ENCODE peak calls at places on chromosomes 3 and 15, in five cellular contexts. One of them, this sample, is unnamed.

GRCh38 chr15:45612790-45613415 is 21.9 kb upstream of the SQOR start:
- DNase-seq in HepG2: no peak
- DNase-seq in K562: no peak
- DNase-seq in GM12878: no peak
- DNase-seq in A549: no peak
- DNase-seq in this sample: no peak

GRCh38 chr3:52238193-52238760 is 681 bp downstream of the TWF2 start:
- DNase-seq in GM12878: no peak
- DNase-seq in A549: peak
- DNase-seq in HepG2: peak
- DNase-seq in K562: peak
- DNase-seq in this sample: peak

GRCh38 chr15:90184786-90185704 is 16.1 kb upstream of the SEMA4B start:
- DNase-seq in K562: peak
- DNase-seq in A549: peak
- DNase-seq in HepG2: peak
- DNase-seq in GM12878: no peak
- DNase-seq in this sample: peak

GRCh38 chr3:194022052-194022451 is 113.9 kb upstream of the HES1 start:
- DNase-seq in K562: no peak
- DNase-seq in A549: no peak
- DNase-seq in GM12878: no peak
- DNase-seq in HepG2: no peak
- DNase-seq in this sample: no peak

GRCh38 chr15:98401029-98401428 is 247.3 kb upstream of the IGF1R start:
- DNase-seq in HepG2: no peak
- DNase-seq in K562: no peak
- DNase-seq in GM12878: no peak
- DNase-seq in A549: no peak
- DNase-seq in this sample: no peak

GRCh38 chr15:80036067-80036466 is 23.4 kb upstream of the ZFAND6 start:
- DNase-seq in HepG2: no peak
- DNase-seq in A549: no peak
- DNase-seq in K562: no peak
- DNase-seq in GM12878: no peak
- DNase-seq in this sample: no peak

GRCh38 chr3:133674290-133674912 is 12.7 kb upstream of the TOPBP1 start:
- DNase-seq in HepG2: no peak
- DNase-seq in GM12878: no peak
- DNase-seq in A549: no peak
- DNase-seq in K562: no peak
- DNase-seq in this sample: peak

GRCh38 chr3:17747184-17747889 is 4.9 kb upstream of the TBC1D5 start:
- DNase-seq in HepG2: peak
- DNase-seq in A549: no peak
- DNase-seq in K562: peak
- DNase-seq in GM12878: peak
- DNase-seq in this sample: no peak

GRCh38 chr3:138082085-138082991 is 33.1 kb downstream of the DZIP1L start:
- DNase-seq in GM12878: peak
- DNase-seq in K562: no peak
- DNase-seq in A549: no peak
- DNase-seq in HepG2: peak
- DNase-seq in this sample: no peak

GRCh38 chr15:92899910-92900711 is at the start of gene CHD2:
- DNase-seq in HepG2: peak
- DNase-seq in A549: peak
- DNase-seq in K562: peak
- DNase-seq in GM12878: peak
- DNase-seq in this sample: peak

GRCh38 chr3:67635257-67635656 is 19.2 kb downstream of the SUCLG2 start:
- DNase-seq in K562: no peak
- DNase-seq in A549: peak
- DNase-seq in HepG2: no peak
- DNase-seq in GM12878: no peak
- DNase-seq in this sample: no peak

GRCh38 chr3:192489579-192489978 is 237.8 kb downstream of the FGF12 start:
- DNase-seq in HepG2: no peak
- DNase-seq in A549: no peak
- DNase-seq in GM12878: no peak
- DNase-seq in K562: no peak
- DNase-seq in this sample: no peak

DNA sequence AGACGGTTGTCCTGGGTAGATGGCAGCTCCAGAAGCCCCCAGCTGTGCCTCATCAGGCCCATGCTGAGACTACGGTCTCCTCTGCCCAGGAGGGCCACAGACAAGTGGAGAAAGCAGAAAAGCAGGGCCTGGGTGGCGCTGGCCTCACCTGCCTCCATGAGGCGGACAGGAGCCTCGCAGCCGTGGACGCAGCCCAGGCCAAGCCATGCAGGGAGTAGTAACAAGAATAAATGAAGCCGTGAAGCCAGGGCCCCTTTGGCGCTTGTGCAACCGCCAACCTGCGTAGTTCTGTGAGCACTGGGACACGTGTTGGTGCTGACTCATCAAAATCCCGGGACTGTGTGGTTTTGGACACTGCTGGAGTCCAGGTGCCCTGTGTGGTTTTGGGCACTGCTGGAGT is 12.3 kb upstream of the MUC4 start:
- DNase-seq in HepG2: no peak
- DNase-seq in A549: no peak
- DNase-seq in K562: peak
- DNase-seq in GM12878: no peak
- DNase-seq in this sample: no peak
- TF ChIP-seq JUNB in HepG2: no peak
- TF ChIP-seq JUNB in A549: no peak
- TF ChIP-seq JUNB in K562: no peak
- TF ChIP-seq JUNB in GM12878: no peak
- TF ChIP-seq JUNB in this sample: no peak

DNA sequence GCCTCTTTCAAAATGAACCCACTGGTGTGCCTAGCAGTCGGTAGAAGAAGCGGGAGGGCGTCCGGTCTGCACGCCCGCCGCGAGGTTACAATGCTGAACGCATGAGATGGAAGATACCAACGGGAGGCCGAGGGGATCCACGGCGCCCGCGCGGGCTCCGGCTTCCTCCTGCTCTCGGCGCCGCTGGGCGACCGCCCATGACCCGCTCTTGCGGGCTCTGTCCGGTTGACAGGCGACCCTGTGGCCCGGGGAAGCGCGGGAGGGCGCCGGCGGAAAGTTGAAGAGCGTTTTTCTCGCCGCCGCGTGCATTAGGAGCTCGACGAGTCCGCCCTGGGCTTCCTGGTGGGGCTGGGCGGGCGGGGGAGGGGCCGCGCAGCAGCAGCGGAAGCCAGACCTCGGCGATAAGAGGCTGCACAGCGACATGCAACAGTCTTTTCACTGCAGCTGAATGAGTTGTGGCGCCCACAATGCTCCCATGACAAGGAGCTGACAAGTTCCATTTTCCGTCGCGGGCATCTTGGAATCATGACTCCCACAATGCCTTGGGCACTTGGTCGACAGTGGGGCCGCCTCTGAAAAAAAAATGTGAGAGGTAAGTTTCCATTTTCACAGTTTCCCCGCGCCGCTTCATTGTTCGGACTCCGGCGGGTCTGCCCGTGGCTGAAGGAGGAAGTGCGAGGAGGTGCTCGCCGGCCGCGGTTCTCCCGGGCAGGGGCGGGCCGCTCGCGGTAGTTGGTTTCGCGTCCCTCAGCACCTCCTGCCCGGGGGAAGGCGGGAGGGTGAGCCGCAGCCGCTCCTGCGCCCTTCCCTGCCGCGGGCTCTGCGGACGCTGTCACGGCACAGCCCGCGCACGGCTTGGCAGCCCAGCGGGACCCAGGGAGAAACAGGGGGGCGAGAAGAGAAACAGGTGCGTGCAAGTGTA is at the start of gene MBNL1:
- DNase-seq in K562: peak
- DNase-seq in A549: peak
- DNase-seq in HepG2: peak
- DNase-seq in GM12878: no peak
- DNase-seq in this sample: peak
- TF ChIP-seq JUNB in K562: no peak
- TF ChIP-seq JUNB in A549: peak
- TF ChIP-seq JUNB in HepG2: no peak
- TF ChIP-seq JUNB in GM12878: no peak
- TF ChIP-seq JUNB in this sample: no peak

GRCh38 chr3:140122183-140122582 is 187.2 kb downstream of the CLSTN2 start:
- DNase-seq in GM12878: no peak
- DNase-seq in A549: no peak
- DNase-seq in HepG2: no peak
- DNase-seq in K562: no peak
- DNase-seq in this sample: no peak

GRCh38 chr3:140113983-140114923 is 179.3 kb downstream of the CLSTN2 start:
- DNase-seq in K562: no peak
- DNase-seq in GM12878: no peak
- DNase-seq in A549: no peak
- DNase-seq in HepG2: no peak
- DNase-seq in this sample: no peak

GRCh38 chr3:140117111-140117526 is 182.1 kb downstream of the CLSTN2 start:
- DNase-seq in HepG2: no peak
- DNase-seq in GM12878: no peak
- DNase-seq in A549: no peak
- DNase-seq in K562: no peak
- DNase-seq in this sample: peak
- TF ChIP-seq JUNB in HepG2: no peak
- TF ChIP-seq JUNB in GM12878: no peak
- TF ChIP-seq JUNB in A549: no peak
- TF ChIP-seq JUNB in K562: no peak
- TF ChIP-seq JUNB in this sample: no peak

GRCh38 chr15:30954674-30955073 is 36.8 kb downstream of the MTMR10 start:
- DNase-seq in A549: peak
- DNase-seq in GM12878: no peak
- DNase-seq in K562: no peak
- DNase-seq in HepG2: no peak
- DNase-seq in this sample: no peak

GRCh38 chr15:30958219-30958618 is 33.2 kb downstream of the MTMR10 start:
- DNase-seq in A549: no peak
- DNase-seq in K562: no peak
- DNase-seq in HepG2: no peak
- DNase-seq in GM12878: no peak
- DNase-seq in this sample: no peak

GRCh38 chr15:30953183-30953582 is 38.2 kb downstream of the MTMR10 start:
- DNase-seq in K562: no peak
- DNase-seq in HepG2: no peak
- DNase-seq in GM12878: no peak
- DNase-seq in A549: no peak
- DNase-seq in this sample: no peak

GRCh38 chr15:30956216-30956803 is 35.1 kb downstream of the MTMR10 start:
- DNase-seq in HepG2: no peak
- DNase-seq in GM12878: no peak
- DNase-seq in A549: no peak
- DNase-seq in K562: peak
- DNase-seq in this sample: no peak

GRCh38 chr15:30953731-30954378 is 37.6 kb downstream of the MTMR10 start:
- DNase-seq in HepG2: no peak
- DNase-seq in K562: peak
- DNase-seq in GM12878: no peak
- DNase-seq in A549: peak
- DNase-seq in this sample: no peak
- TF ChIP-seq JUNB in HepG2: no peak
- TF ChIP-seq JUNB in K562: no peak
- TF ChIP-seq JUNB in GM12878: no peak
- TF ChIP-seq JUNB in A549: peak
- TF ChIP-seq JUNB in this sample: no peak

DNA sequence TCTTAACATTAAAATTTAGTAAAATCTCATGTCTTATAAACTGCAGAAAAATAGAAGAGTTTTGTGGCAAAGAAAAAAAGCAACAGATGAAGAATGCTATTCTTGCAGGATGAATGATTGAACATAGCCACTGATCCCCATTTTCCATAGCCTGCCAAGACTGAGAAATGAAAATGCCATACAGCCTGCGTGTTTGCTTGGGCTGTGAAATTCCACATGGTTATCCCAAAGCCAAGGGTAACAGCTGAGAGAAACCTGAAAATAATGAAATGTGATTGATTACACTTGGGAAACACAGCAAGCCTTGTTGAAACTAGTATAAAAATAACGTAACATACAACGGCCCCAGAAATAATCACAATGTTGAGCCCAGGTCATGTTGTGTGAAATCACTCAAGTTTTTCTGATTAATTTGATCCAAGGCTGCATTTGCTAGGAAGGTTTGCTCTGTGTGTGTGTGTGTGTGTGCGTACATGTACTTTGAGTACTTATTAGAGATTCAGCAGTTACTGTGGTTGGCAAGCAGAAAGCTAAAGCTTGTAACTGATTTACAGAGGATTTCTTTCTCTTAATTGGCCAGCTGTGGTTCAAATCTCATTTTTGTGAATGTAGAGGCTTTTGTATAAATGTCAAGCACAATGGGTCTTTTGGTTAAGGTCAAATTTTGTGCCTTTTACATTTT is 269.0 kb downstream of the OXSM start:
- DNase-seq in HepG2: no peak
- DNase-seq in A549: no peak
- DNase-seq in K562: no peak
- DNase-seq in GM12878: no peak
- DNase-seq in this sample: no peak
- TF ChIP-seq JUNB in HepG2: no peak
- TF ChIP-seq JUNB in A549: no peak
- TF ChIP-seq JUNB in K562: no peak
- TF ChIP-seq JUNB in GM12878: no peak
- TF ChIP-seq JUNB in this sample: no peak

GRCh38 chr3:61562810-61563613 is 1.6 kb downstream of the PTPRG start:
- DNase-seq in K562: no peak
- DNase-seq in GM12878: no peak
- DNase-seq in A549: peak
- DNase-seq in HepG2: peak
- DNase-seq in this sample: peak
- TF ChIP-seq JUNB in K562: no peak
- TF ChIP-seq JUNB in GM12878: no peak
- TF ChIP-seq JUNB in A549: no peak
- TF ChIP-seq JUNB in HepG2: no peak
- TF ChIP-seq JUNB in this sample: no peak

GRCh38 chr3:16290007-16290826 is 25.2 kb downstream of the OXNAD1 start:
- DNase-seq in A549: peak
- DNase-seq in HepG2: peak
- DNase-seq in K562: peak
- DNase-seq in GM12878: no peak
- DNase-seq in this sample: peak

GRCh38 chr3:16289144-16289889 is 24.3 kb downstream of the OXNAD1 start:
- DNase-seq in A549: no peak
- DNase-seq in HepG2: no peak
- DNase-seq in K562: no peak
- DNase-seq in GM12878: no peak
- DNase-seq in this sample: no peak

GRCh38 chr3:16288664-16289063 is 23.7 kb downstream of the OXNAD1 start:
- DNase-seq in K562: no peak
- DNase-seq in HepG2: no peak
- DNase-seq in GM12878: no peak
- DNase-seq in A549: no peak
- DNase-seq in this sample: no peak

GRCh38 chr3:16286672-16287604 is 21.9 kb downstream of the OXNAD1 start:
- DNase-seq in HepG2: no peak
- DNase-seq in GM12878: no peak
- DNase-seq in K562: no peak
- DNase-seq in A549: no peak
- DNase-seq in this sample: no peak

DNA sequence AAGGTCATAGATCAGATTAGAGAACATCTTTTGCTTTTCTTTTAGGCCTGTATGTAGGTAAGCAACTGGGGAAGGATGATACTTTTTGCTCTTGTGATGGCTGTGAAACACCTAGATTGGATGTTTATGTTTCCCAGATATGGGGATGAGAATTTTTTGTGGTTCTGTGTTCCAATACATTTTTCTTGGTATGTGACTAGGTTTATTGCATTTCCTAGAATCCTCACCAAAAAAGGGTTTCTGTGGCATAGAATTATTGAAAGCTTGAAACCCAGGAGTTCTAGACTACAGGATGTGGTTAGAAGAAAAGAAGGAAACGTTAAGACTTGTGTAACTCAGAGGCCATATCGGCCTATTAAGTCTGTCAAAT is 25.8 kb downstream of the OXNAD1 start:
- DNase-seq in K562: no peak
- DNase-seq in A549: no peak
- DNase-seq in GM12878: no peak
- DNase-seq in HepG2: no peak
- DNase-seq in this sample: no peak
- TF ChIP-seq JUNB in K562: no peak
- TF ChIP-seq JUNB in A549: no peak
- TF ChIP-seq JUNB in GM12878: no peak
- TF ChIP-seq JUNB in HepG2: no peak
- TF ChIP-seq JUNB in this sample: no peak